ENCODE peak calls at places on chromosomes 5 and 9, in nine cellular contexts. A, O, F, G, D, E, L, M and P are unnamed samples.

GRCh38 chr5:95647886-95648860 is 1.6 kb downstream of the RFESD start:
- DNase-seq in A (no peak), O (no peak), F (no peak), G (no peak), D (peak; percentile 39), E (peak; percentile 44), L (peak; percentile 42), M (no peak), P (no peak)

GRCh38 chr9:83449166-83449565 is 89.0 kb downstream of the FRMD3 start:
- DNase-seq in A (no peak), O (no peak), F (no peak), G (no peak), D (no peak), E (no peak), L (no peak), M (no peak), P (no peak)

GRCh38 chr5:65928341-65928752 is 2.0 kb downstream of the ERBIN start:
- DNase-seq in A (no peak), O (no peak), F (no peak), G (no peak), D (no peak), E (no peak), L (no peak), M (no peak), P (no peak)

GRCh38 chr5:73387630-73388370 is 60.8 kb downstream of the FOXD1 start:
- DNase-seq in A (no peak), O (peak; percentile 75), F (no peak), G (peak; percentile 8), D (no peak), E (peak; percentile 35), L (peak; percentile 57), M (peak; percentile 54), P (no peak)

GRCh38 chr5:94693043-94693822 is 74.8 kb downstream of the SLF1 start:
- DNase-seq in A (peak; percentile 29), O (peak; percentile 81), F (no peak), G (peak; percentile 42), D (peak; percentile 87), E (peak; percentile 90), L (peak; percentile 35), M (no peak), P (no peak)

GRCh38 chr9:87718852-87719612 is 6.9 kb upstream of the CTSL start:
- DNase-seq in A (no peak), O (no peak), F (no peak), G (no peak), D (no peak), E (no peak), L (no peak), M (no peak), P (no peak)

GRCh38 chr5:43313854-43314457 is 744 bp upstream of the HMGCS1 start:
- DNase-seq in A (no peak), O (no peak), F (no peak), G (no peak), D (peak; percentile 62), E (peak; percentile 23), L (no peak), M (no peak), P (no peak)

GRCh38 chr9:126049896-126050604 is 276.6 kb upstream of the MVB12B start:
- DNase-seq in A (no peak), O (no peak), F (peak; percentile 70), G (no peak), D (no peak), E (no peak), L (no peak), M (no peak), P (no peak)

GRCh38 chr9:71285191-71285656 is 163.8 kb upstream of the TRPM3 start:
- DNase-seq in A (peak; percentile 6), O (peak; percentile 50), F (no peak), G (peak; percentile 56), D (peak; percentile 75), E (peak; percentile 80), L (peak; percentile 63), M (peak; percentile 27), P (peak; percentile 66)

GRCh38 chr5:67092447-67093023 is 104.1 kb downstream of the CD180 start:
- DNase-seq in A (no peak), O (no peak), F (no peak), G (no peak), D (no peak), E (peak; percentile 52), L (no peak), M (no peak), P (no peak)

GRCh38 chr5:158807947-158808346 is 291.8 kb downstream of the EBF1 start:
- DNase-seq in A (peak; percentile 38), O (peak; percentile 9), F (no peak), G (peak; percentile 52), D (peak; percentile 58), E (peak; percentile 10), L (no peak), M (no peak), P (no peak)

GRCh38 chr5:119453045-119453383 is 717 bp downstream of the HSD17B4 start:
- DNase-seq in A (no peak), O (no peak), F (no peak), G (no peak), D (peak; percentile 56), E (peak; percentile 34), L (peak; percentile 25), M (no peak), P (no peak)

GRCh38 chr5:95410269-95410668 is 19.1 kb downstream of the FAM81B start:
- DNase-seq in A (no peak), O (no peak), F (no peak), G (no peak), D (no peak), E (no peak), L (no peak), M (no peak), P (no peak)

GRCh38 chr5:90506221-90506620 is 23.2 kb downstream of the LYSMD3 start:
- DNase-seq in A (no peak), O (no peak), F (no peak), G (no peak), D (no peak), E (peak; percentile 16), L (no peak), M (no peak), P (no peak)

GRCh38 chr5:140509898-140510297 is 37.6 kb upstream of the EIF4EBP3 start:
- DNase-seq in A (no peak), O (no peak), F (no peak), G (no peak), D (peak; percentile 2), E (no peak), L (no peak), M (no peak), P (no peak)

GRCh38 chr9:33430942-33431341 is 16.5 kb downstream of the AQP3 start:
- DNase-seq in A (no peak), O (no peak), F (no peak), G (no peak), D (no peak), E (no peak), L (no peak), M (no peak), P (no peak)

GRCh38 chr9:131545786-131546335 is 538 bp downstream of the PRRT1B start:
- DNase-seq in A (no peak), O (no peak), F (no peak), G (no peak), D (no peak), E (no peak), L (no peak), M (no peak), P (no peak)

GRCh38 chr5:15959560-15960164 is 219.9 kb downstream of the MARCHF11 start:
- DNase-seq in A (no peak), O (no peak), F (no peak), G (no peak), D (peak; percentile 12), E (no peak), L (no peak), M (no peak), P (no peak)

GRCh38 chr9:38046669-38047300 is 22.2 kb downstream of the SHB start:
- DNase-seq in A (no peak), O (peak; percentile 85), F (no peak), G (no peak), D (peak; percentile 68), E (peak; percentile 62), L (no peak), M (no peak), P (no peak)

GRCh38 chr5:138873886-138874200 is 1.3 kb downstream of the LRRTM2 start:
- DNase-seq in A (no peak), O (no peak), F (no peak), G (no peak), D (no peak), E (no peak), L (no peak), M (no peak), P (no peak)

GRCh38 chr5:147898875-147899401 is 7.4 kb downstream of the C5orf46 start:
- DNase-seq in A (no peak), O (peak; percentile 80), F (no peak), G (no peak), D (no peak), E (no peak), L (no peak), M (no peak), P (no peak)

GRCh38 chr5:54403121-54403520 is 52.4 kb upstream of the HSPB3 start:
- DNase-seq in A (no peak), O (no peak), F (no peak), G (no peak), D (no peak), E (no peak), L (no peak), M (no peak), P (no peak)

GRCh38 chr9:94923333-94924089 is 197.0 kb downstream of the AOPEP start:
- DNase-seq in A (no peak), O (no peak), F (no peak), G (no peak), D (no peak), E (no peak), L (no peak), M (no peak), P (no peak)

GRCh38 chr5:153151558-153151957 is 338.9 kb upstream of the GRIA1 start:
- DNase-seq in A (no peak), O (no peak), F (no peak), G (no peak), D (no peak), E (no peak), L (no peak), M (no peak), P (no peak)

GRCh38 chr9:69131682-69132081 is 42.4 kb upstream of the TJP2 start:
- DNase-seq in A (no peak), O (peak; percentile 91), F (no peak), G (no peak), D (peak; percentile 92), E (peak; percentile 86), L (no peak), M (no peak), P (no peak)

GRCh38 chr5:110909415-110909814 is 162.1 kb upstream of the TSLP start:
- DNase-seq in A (no peak), O (no peak), F (no peak), G (no peak), D (peak; percentile 7), E (no peak), L (no peak), M (no peak), P (no peak)

GRCh38 chr5:135705941-135706340 is 127.2 kb upstream of the CXCL14 start:
- DNase-seq in A (no peak), O (no peak), F (no peak), G (no peak), D (no peak), E (no peak), L (no peak), M (no peak), P (no peak)

GRCh38 chr5:90055831-90056328 is 353.7 kb downstream of the CETN3 start:
- DNase-seq in A (no peak), O (peak; percentile 39), F (no peak), G (no peak), D (peak; percentile 68), E (peak; percentile 91), L (no peak), M (no peak), P (no peak)